ENCODE peak calls at places on chromosomes 12 and 14, in ten cellular contexts. U is Karpas-422, E is HCT116, Z is PC-3, S is SK-N-SH, T is astrocyte, A is endothelial cell of umbilical vein, I is neuronal stem cell, X is fibroblast of lung, V is keratinocyte. O is an unnamed sample. For H3K4me1, the result is how much of the 10 kb centered on the place peaks cover.

GRCh38 chr12:95460901-95461300 is 13.1 kb upstream of the METAP2 start:
- DNase-seq in U (peak), E (no peak), Z (no peak), S (no peak), T (no peak), A (no peak), I (no peak), X (no peak), V (no peak), O (no peak)

GRCh38 chr12:713281-713875 is 39.0 kb upstream of the WNK1 start:
- DNase-seq in U (no peak), E (no peak), Z (no peak), S (no peak), T (no peak), A (no peak), I (no peak), X (no peak), V (no peak), O (no peak)

GRCh38 chr12:47707905-47708543 is 2.2 kb upstream of the RPAP3 start:
- DNase-seq in U (peak), E (no peak), Z (no peak), S (no peak), T (no peak), A (no peak), I (no peak), X (no peak), V (no peak), O (no peak)

GRCh38 chr12:58171914-58172313 is 230.5 kb downstream of the ATP23 start:
- DNase-seq in U (no peak), E (no peak), Z (no peak), S (no peak), T (peak), A (peak), I (no peak), X (peak), V (no peak), O (no peak)

GRCh38 chr12:52742822-52743457 is 34.2 kb downstream of the KRT76 start:
- DNase-seq in U (no peak), E (no peak), Z (no peak), S (no peak), T (no peak), A (no peak), I (no peak), X (no peak), V (no peak), O (no peak)

GRCh38 chr12:120830052-120830940 is 73.9 kb downstream of the SPPL3 start:
- DNase-seq in U (peak), E (no peak), Z (no peak), S (peak), T (no peak), A (no peak), I (no peak), X (no peak), V (no peak), O (no peak)

GRCh38 chr12:19867151-19867550 is 427.9 kb downstream of the AEBP2 start:
- DNase-seq in U (no peak), E (no peak), Z (no peak), S (no peak), T (peak), A (no peak), I (no peak), X (peak), V (no peak), O (no peak)

GRCh38 chr12:3090238-3091029 is 13.3 kb downstream of the TSPAN9 start:
- DNase-seq in U (peak), E (no peak), Z (no peak), S (peak), T (no peak), A (no peak), I (no peak), X (no peak), V (no peak), O (no peak)

GRCh38 chr12:132357623-132358186 is 28.3 kb upstream of the GALNT9 start:
- DNase-seq in U (no peak), E (no peak), Z (no peak), S (no peak), T (no peak), A (no peak), I (no peak), X (no peak), V (no peak), O (peak)

GRCh38 chr12:125092872-125093680 is 27.8 kb downstream of the AACS start:
- DNase-seq in U (no peak), E (no peak), Z (peak), S (no peak), T (peak), A (no peak), I (no peak), X (peak), V (no peak), O (peak)

GRCh38 chr12:69563166-69563762 is 22.0 kb upstream of the CCT2 start:
- DNase-seq in U (no peak), E (no peak), Z (no peak), S (no peak), T (no peak), A (no peak), I (no peak), X (peak), V (no peak), O (no peak)
- H3K4me1 ChIP-seq in U (under half), E (under half), Z (under half), S (under half), T (under half), A (under half), I (under half), X (under half), V (under half), O (under half)

GRCh38 chr14:102518063-102518648 is 8.6 kb upstream of the ANKRD9 start:
- DNase-seq in U (no peak), E (no peak), Z (no peak), S (no peak), T (no peak), A (no peak), I (no peak), X (no peak), V (no peak), O (peak)

GRCh38 chr14:102516531-102517411 is 7.2 kb upstream of the ANKRD9 start:
- DNase-seq in U (peak), E (no peak), Z (peak), S (peak), T (no peak), A (peak), I (peak), X (no peak), V (no peak), O (peak)

GRCh38 chr14:102513899-102514772 is 4.6 kb upstream of the ANKRD9 start:
- DNase-seq in U (no peak), E (no peak), Z (no peak), S (no peak), T (no peak), A (no peak), I (no peak), X (no peak), V (no peak), O (peak)

GRCh38 chr14:102514987-102515733 is 5.6 kb upstream of the ANKRD9 start:
- DNase-seq in U (no peak), E (no peak), Z (no peak), S (no peak), T (no peak), A (no peak), I (no peak), X (no peak), V (no peak), O (peak)

GRCh38 chr14:102517412-102518062 is 8.0 kb upstream of the ANKRD9 start:
- DNase-seq in U (no peak), E (no peak), Z (no peak), S (no peak), T (no peak), A (no peak), I (no peak), X (no peak), V (no peak), O (peak)
- H3K9ac ChIP-seq in U (no peak), E (no peak), Z (peak), S (peak), T (peak), A (peak), I (peak), X (peak), V (peak), O (peak)

GRCh38 chr14:102451064-102451352 is 58.6 kb downstream of the ANKRD9 start:
- DNase-seq in U (no peak), E (no peak), Z (no peak), S (no peak), T (no peak), A (no peak), I (no peak), X (no peak), V (no peak), O (no peak)
- H3K4me3 ChIP-seq in U (no peak), E (no peak), Z (no peak), S (no peak), T (no peak), A (no peak), I (no peak), X (no peak), V (no peak), O (no peak)

DNA sequence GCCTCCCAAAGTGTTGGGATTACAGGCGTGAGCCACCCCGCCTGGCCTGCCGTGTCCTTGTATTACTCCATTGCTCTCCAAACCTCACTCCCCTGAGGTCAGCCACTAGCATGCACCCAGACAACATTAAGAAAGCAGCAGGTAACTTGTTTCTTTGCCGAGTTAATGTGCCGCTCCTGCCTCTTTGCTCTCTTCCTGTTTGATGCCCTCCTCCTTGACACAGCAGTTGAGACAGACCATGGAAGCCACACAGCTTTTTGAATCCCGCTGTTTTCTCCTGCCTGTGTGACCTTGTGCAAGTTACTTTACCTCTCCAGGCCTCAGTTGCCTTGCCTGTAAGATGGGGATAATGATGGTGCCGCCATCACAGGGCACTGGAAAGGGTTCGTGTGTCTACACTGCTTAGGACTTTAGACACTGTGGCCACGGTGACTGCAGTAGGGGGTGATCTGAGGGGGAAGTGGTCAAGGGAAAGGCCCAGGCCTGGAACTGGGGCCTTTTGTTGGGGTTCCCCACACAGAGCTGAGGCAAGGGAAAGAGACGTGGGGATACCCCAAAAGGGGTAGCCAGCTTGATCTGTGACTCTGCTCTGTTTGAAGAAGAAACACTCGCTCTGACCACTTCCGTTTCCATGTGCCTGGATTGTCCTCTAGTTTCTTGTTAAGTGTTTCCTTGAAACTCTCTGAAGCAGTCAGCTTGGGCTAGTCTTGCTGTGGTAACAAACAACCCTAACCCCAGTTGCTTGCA is 69.3 kb downstream of the RIN3 start:
- DNase-seq in U (no peak), E (no peak), Z (no peak), S (no peak), T (no peak), A (no peak), I (no peak), X (no peak), V (no peak), O (no peak)
- H3K4me1 ChIP-seq in U (under half), E (under half), Z (under half), S (under half), T (under half), A (under half), I (under half), X (under half), V (under half), O (under half)

GRCh38 chr14:60656755-60657608 is 7.7 kb upstream of the SIX1 start:
- DNase-seq in U (peak), E (no peak), Z (peak), S (peak), T (peak), A (peak), I (peak), X (peak), V (no peak), O (peak)
- H3K9ac ChIP-seq in U (peak), E (no peak), Z (peak), S (peak), T (peak), A (peak), I (peak), X (peak), V (peak), O (peak)

GRCh38 chr12:14952295-14952995 is 9.0 kb downstream of the ARHGDIB start:
- DNase-seq in U (peak), E (peak), Z (peak), S (no peak), T (peak), A (peak), I (no peak), X (peak), V (peak), O (no peak)
- H3K4me3 ChIP-seq in U (no peak), E (no peak), Z (peak), S (no peak), T (no peak), A (no peak), I (no peak), X (no peak), V (no peak), O (no peak)

GRCh38 chr14:79573486-79573885 is 637.8 kb downstream of the DIO2 start:
- DNase-seq in U (no peak), E (no peak), Z (no peak), S (no peak), T (peak), A (no peak), I (no peak), X (peak), V (no peak), O (no peak)

GRCh38 chr14:79570648-79571047 is 640.7 kb downstream of the DIO2 start:
- DNase-seq in U (no peak), E (no peak), Z (no peak), S (no peak), T (no peak), A (no peak), I (no peak), X (no peak), V (no peak), O (no peak)

GRCh38 chr14:79575032-79575431 is 636.3 kb downstream of the DIO2 start:
- DNase-seq in U (no peak), E (no peak), Z (no peak), S (no peak), T (no peak), A (no peak), I (no peak), X (peak), V (no peak), O (no peak)

GRCh38 chr14:79568566-79568965 is 642.7 kb downstream of the DIO2 start:
- DNase-seq in U (no peak), E (no peak), Z (no peak), S (no peak), T (peak), A (no peak), I (no peak), X (peak), V (no peak), O (no peak)

DNA sequence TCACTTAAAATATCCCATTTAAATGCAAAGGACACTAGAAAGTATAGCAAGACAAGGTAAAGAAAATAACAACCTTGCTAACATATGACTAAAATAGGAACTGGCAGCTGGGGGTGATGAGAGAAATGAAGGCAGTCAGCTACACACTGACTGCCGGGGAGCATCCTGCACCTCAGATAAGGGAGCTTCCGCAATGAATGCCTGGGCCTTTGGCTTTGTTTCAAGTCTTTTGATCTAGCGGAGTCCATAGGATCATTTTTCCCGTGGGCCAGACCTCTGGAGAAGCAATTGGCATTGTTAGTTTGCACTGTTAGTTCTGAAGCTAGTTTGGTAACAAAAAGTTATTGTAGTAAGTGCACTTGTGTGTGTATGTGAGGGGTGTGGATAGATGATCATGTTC is 639.9 kb downstream of the DIO2 start:
- DNase-seq in U (no peak), E (no peak), Z (no peak), S (no peak), T (no peak), A (no peak), I (no peak), X (no peak), V (no peak), O (no peak)
- H3K4me1 ChIP-seq in U (under half), E (under half), Z (under half), S (under half), T (under half), A (under half), I (under half), X (under half), V (under half), O (under half)

GRCh38 chr12:65988596-65988995 is 142.0 kb downstream of the LLPH start:
- DNase-seq in U (no peak), E (no peak), Z (no peak), S (no peak), T (no peak), A (no peak), I (no peak), X (no peak), V (no peak), O (no peak)
- H3K9ac ChIP-seq in U (no peak), E (no peak), Z (no peak), S (no peak), T (no peak), A (no peak), I (no peak), X (no peak), V (no peak), O (no peak)

O was measured in kidney.